ENCODE peak calls at places on chromosome 1, in seven cellular contexts. H is mesendoderm, C is neuronal stem cell, R is trophoblast cell, Q is mesenchymal stem cell, E is H9, P is H1. S is an unnamed sample.
A peak's percentile ranks its signal among the peaks of the same experiment; 100 is the strongest.

GRCh38 chr1:173383341-173383740 is 93.8 kb upstream of the PRDX6 start:
- DNase-seq in H (no peak), C (no peak), R (no peak), Q (no peak), E (no peak), P (no peak), S (peak; percentile 35)

GRCh38 chr1:178513278-178513983 is 522 bp downstream of the TEX35 start:
- DNase-seq in H (peak; percentile 42), C (no peak), R (peak; percentile 13), Q (no peak), E (no peak), P (no peak), S (peak; percentile 17)

GRCh38 chr1:42333662-42334239 is 1.3 kb downstream of the FOXJ3 start:
- DNase-seq in H (no peak), C (no peak), R (peak; percentile 38), Q (peak; percentile 26), E (no peak), P (no peak), S (peak; percentile 20)

GRCh38 chr1:71587961-71588360 is 507.1 kb upstream of the ZRANB2 start:
- DNase-seq in H (peak; percentile 5), C (no peak), R (peak; percentile 7), Q (peak; percentile 5), E (no peak), P (no peak), S (peak; percentile 47)

GRCh38 chr1:115428676-115429075 is 90.6 kb upstream of the NGF start:
- DNase-seq in H (no peak), C (no peak), R (no peak), Q (no peak), E (no peak), P (no peak), S (no peak)

GRCh38 chr1:11736746-11737639 is 1.1 kb downstream of the AGTRAP start:
- DNase-seq in H (peak; percentile 78), C (no peak), R (peak; percentile 86), Q (peak; percentile 86), E (peak; percentile 68), P (peak; percentile 61), S (peak; percentile 79)

GRCh38 chr1:218485241-218485928 is 140.2 kb downstream of the TGFB2 start:
- DNase-seq in H (no peak), C (no peak), R (peak; percentile 33), Q (no peak), E (no peak), P (no peak), S (peak; percentile 49)

GRCh38 chr1:225921734-225922709 is 2.0 kb downstream of the PYCR2 start:
- DNase-seq in H (no peak), C (no peak), R (no peak), Q (no peak), E (no peak), P (no peak), S (no peak)

GRCh38 chr1:38609166-38609880 is 250.2 kb downstream of the RRAGC start:
- DNase-seq in H (no peak), C (no peak), R (no peak), Q (no peak), E (no peak), P (no peak), S (no peak)

GRCh38 chr1:79655876-79656275 is 649.3 kb upstream of the ADGRL4 start:
- DNase-seq in H (no peak), C (no peak), R (no peak), Q (no peak), E (no peak), P (no peak), S (no peak)

GRCh38 chr1:109228167-109228566 is 14.4 kb downstream of the SARS1 start:
- DNase-seq in H (no peak), C (no peak), R (no peak), Q (no peak), E (no peak), P (no peak), S (peak; percentile 89)

GRCh38 chr1:19325368-19325957 is 13.3 kb downstream of the SLC66A1 start:
- DNase-seq in H (no peak), C (no peak), R (no peak), Q (no peak), E (peak; percentile 17), P (no peak), S (no peak)

GRCh38 chr1:246597340-246597739 is 31.1 kb downstream of the CNST start:
- DNase-seq in H (peak; percentile 37), C (no peak), R (peak; percentile 63), Q (peak; percentile 97), E (no peak), P (no peak), S (peak; percentile 94)

GRCh38 chr1:209485759-209486158 is 97.8 kb upstream of the CAMK1G start:
- DNase-seq in H (no peak), C (no peak), R (no peak), Q (no peak), E (no peak), P (no peak), S (no peak)

GRCh38 chr1:33713058-33713877 is 150.6 kb upstream of the HMGB4 start:
- DNase-seq in H (no peak), C (no peak), R (no peak), Q (no peak), E (no peak), P (no peak), S (no peak)

GRCh38 chr1:43938892-43939587 is 5.4 kb downstream of the ARTN start:
- DNase-seq in H (no peak), C (no peak), R (no peak), Q (no peak), E (no peak), P (no peak), S (no peak)

GRCh38 chr1:53725238-53725689 is 13.7 kb downstream of the GLIS1 start:
- DNase-seq in H (peak; percentile 83), C (no peak), R (no peak), Q (peak; percentile 26), E (peak; percentile 86), P (peak; percentile 72), S (peak; percentile 77)

GRCh38 chr1:153395136-153395685 is 4.3 kb upstream of the S100A8 start:
- DNase-seq in H (no peak), C (no peak), R (no peak), Q (no peak), E (peak; percentile 17), P (peak; percentile 35), S (no peak)

GRCh38 chr1:114137497-114137896 is 16.2 kb downstream of the SYT6 start:
- DNase-seq in H (no peak), C (no peak), R (no peak), Q (no peak), E (no peak), P (no peak), S (no peak)

DNA sequence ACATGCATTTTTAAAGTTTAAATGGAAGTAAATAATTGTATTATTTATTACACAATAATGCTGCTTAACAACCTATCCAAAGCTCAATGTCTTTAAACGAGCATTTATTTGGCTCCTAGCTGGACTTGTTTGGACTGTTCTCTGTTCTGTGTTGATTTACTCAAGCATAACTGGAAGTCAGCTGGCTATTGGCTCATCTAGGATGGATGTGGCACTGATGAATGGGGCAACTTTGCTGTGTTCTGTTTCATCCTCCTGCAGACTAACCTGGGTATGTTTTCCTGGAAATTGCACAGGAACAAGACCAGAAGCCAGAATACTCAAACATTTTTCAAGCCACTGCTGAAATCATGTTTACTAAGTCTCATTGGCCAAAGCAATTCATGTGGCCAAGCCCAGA is 70.8 kb upstream of the HSD17B7 start:
- DNase-seq in H (no peak), C (no peak), R (no peak), Q (no peak), E (no peak), P (no peak), S (no peak)
- H3K18ac ChIP-seq in H (no peak overlapping the region), C (no peak overlapping the region), R (no peak overlapping the region), Q (no peak overlapping the region), E (no peak overlapping the region), P (no peak overlapping the region), S (no peak overlapping the region)

GRCh38 chr1:56872597-56872996 is 18.0 kb downstream of the C8A start:
- DNase-seq in H (no peak), C (no peak), R (no peak), Q (no peak), E (no peak), P (no peak), S (peak; percentile 71)
- H3K18ac ChIP-seq in H (no peak overlapping the region), C (no peak overlapping the region), R (no peak overlapping the region), Q (no peak overlapping the region), E (no peak overlapping the region), P (no peak overlapping the region), S (peak overlapping the region; percentile 16)

GRCh38 chr1:232991238-232991637 is 40.8 kb downstream of the NTPCR start:
- DNase-seq in H (no peak), C (no peak), R (no peak), Q (no peak), E (no peak), P (no peak), S (no peak)

GRCh38 chr1:232992227-232992626 is 41.8 kb downstream of the NTPCR start:
- DNase-seq in H (no peak), C (no peak), R (no peak), Q (no peak), E (no peak), P (no peak), S (no peak)

GRCh38 chr1:232990176-232990723 is 39.8 kb downstream of the NTPCR start:
- DNase-seq in H (no peak), C (no peak), R (no peak), Q (no peak), E (no peak), P (no peak), S (no peak)

GRCh38 chr1:232988572-232989040 is 38.2 kb downstream of the NTPCR start:
- DNase-seq in H (no peak), C (no peak), R (peak; percentile 14), Q (no peak), E (no peak), P (no peak), S (peak; percentile 82)

GRCh38 chr1:232990729-232991128 is 40.3 kb downstream of the NTPCR start:
- DNase-seq in H (no peak), C (no peak), R (no peak), Q (no peak), E (no peak), P (no peak), S (no peak)
- H3K18ac ChIP-seq in H (no peak overlapping the region), C (peak overlapping the region; percentile 85), R (no peak overlapping the region), Q (no peak overlapping the region), E (no peak overlapping the region), P (no peak overlapping the region), S (no peak overlapping the region)

GRCh38 chr1:15960808-15961207 is 15.1 kb downstream of the ZBTB17 start:
- DNase-seq in H (no peak), C (no peak), R (no peak), Q (no peak), E (no peak), P (no peak), S (no peak)

GRCh38 chr1:15962671-15963362 is 13.1 kb downstream of the ZBTB17 start:
- DNase-seq in H (no peak), C (no peak), R (no peak), Q (no peak), E (no peak), P (no peak), S (no peak)

GRCh38 chr1:15961492-15961891 is 14.4 kb downstream of the ZBTB17 start:
- DNase-seq in H (no peak), C (no peak), R (no peak), Q (no peak), E (no peak), P (peak; percentile 50), S (no peak)

GRCh38 chr1:15963363-15963967 is 12.4 kb downstream of the ZBTB17 start:
- DNase-seq in H (no peak), C (no peak), R (no peak), Q (no peak), E (no peak), P (no peak), S (no peak)

DNA sequence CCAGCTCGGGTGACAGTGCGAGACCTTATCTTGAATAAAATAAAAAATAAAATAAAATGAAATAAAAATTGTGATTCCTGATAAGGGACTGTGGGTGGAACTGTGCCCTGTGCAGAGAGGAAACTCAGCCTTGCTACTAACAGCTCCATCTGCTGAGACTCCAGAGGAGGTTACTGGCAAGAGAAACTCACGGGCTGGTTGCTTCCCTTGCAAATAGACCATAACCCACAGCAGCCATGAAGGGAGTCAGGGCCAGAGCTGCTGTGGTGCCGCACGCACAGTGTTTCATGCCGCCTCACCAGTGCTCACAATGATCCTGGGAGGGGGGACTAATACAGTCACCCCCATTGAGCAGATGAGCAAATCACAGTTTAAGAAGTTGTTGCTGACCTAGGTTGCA is 13.7 kb downstream of the ZBTB17 start:
- DNase-seq in H (no peak), C (no peak), R (no peak), Q (no peak), E (no peak), P (no peak), S (no peak)
- H3K18ac ChIP-seq in H (no peak overlapping the region), C (no peak overlapping the region), R (no peak overlapping the region), Q (no peak overlapping the region), E (no peak overlapping the region), P (no peak overlapping the region), S (no peak overlapping the region)